ENCODE peak calls at places on chromosomes 6 and 20, in six cellular contexts. P is WERI-Rb-1, X is suprapubic skin, H is mammary epithelial cell, L is heart right ventricle, C is esophagus muscularis mucosa. F is an unnamed sample.

GRCh38 chr6:26322645-26323482 is 42.1 kb upstream of the BTN3A2 start:
- DNase-seq in L (peak; percentile 48), C (no peak), P (peak; percentile 69), H (peak; percentile 90), X (no peak), F (no peak)

GRCh38 chr20:36859282-36859555 is 16.7 kb upstream of the TLDC2 start:
- DNase-seq in X (no peak), C (no peak), L (no peak), P (peak; percentile 27), H (no peak), F (no peak)

GRCh38 chr6:139373154-139373927 is 1.1 kb downstream of the CITED2 start:
- DNase-seq in H (peak; percentile 63), X (peak; percentile 83), P (peak; percentile 67), C (peak; percentile 92), L (peak; percentile 50), F (peak; percentile 78)

GRCh38 chr6:33851959-33852358 is 48.2 kb upstream of the MLN start:
- DNase-seq in P (peak; percentile 98), X (no peak), H (no peak), L (no peak), C (no peak), F (no peak)

GRCh38 chr6:170162771-170163404 is 128.0 kb downstream of the DLL1 start:
- DNase-seq in C (no peak), X (no peak), P (no peak), H (no peak), L (no peak), F (no peak)

GRCh38 chr20:17059465-17059864 is 167.4 kb upstream of the PCSK2 start:
- DNase-seq in L (no peak), H (no peak), C (no peak), P (no peak), X (no peak), F (no peak)

GRCh38 chr6:113625850-113626249 is 231.3 kb upstream of the MARCKS start:
- DNase-seq in P (no peak), L (no peak), C (no peak), H (no peak), X (no peak), F (no peak)

GRCh38 chr20:24775966-24776365 is 173.1 kb upstream of the CST7 start:
- DNase-seq in L (no peak), P (no peak), C (no peak), X (no peak), H (peak; percentile 36), F (no peak)

GRCh38 chr6:52840763-52841585 is at the start of gene GSTA5:
- DNase-seq in H (peak; percentile 54), C (peak; percentile 47), L (no peak), X (no peak), P (no peak), F (no peak)

GRCh38 chr20:18831830-18832229 is 18.2 kb downstream of the SCP2D1 start:
- DNase-seq in X (no peak), L (no peak), H (no peak), P (no peak), C (no peak), F (no peak)

GRCh38 chr20:54132612-54133433 is 41.0 kb downstream of the CYP24A1 start:
- DNase-seq in C (no peak), L (no peak), P (no peak), X (no peak), H (peak; percentile 100), F (no peak)

GRCh38 chr6:117502580-117502979 is 20.1 kb downstream of the DCBLD1 start:
- DNase-seq in H (no peak), X (no peak), C (no peak), P (no peak), L (no peak), F (no peak)

GRCh38 chr6:69232506-69233194 is 564.2 kb downstream of the LMBRD1 start:
- DNase-seq in C (no peak), L (peak; percentile 77), P (peak; percentile 68), X (no peak), H (peak; percentile 56), F (no peak)

GRCh38 chr6:43950206-43950605 is 177.0 kb downstream of the MRPL14 start:
- DNase-seq in P (peak; percentile 6), L (no peak), H (no peak), X (no peak), C (no peak), F (no peak)

GRCh38 chr6:9657994-9658393 is 756.9 kb downstream of the TFAP2A start:
- DNase-seq in L (no peak), P (no peak), C (no peak), X (no peak), H (peak; percentile 83), F (no peak)

GRCh38 chr6:146881228-146882181 is 282.7 kb downstream of the ADGB start:
- DNase-seq in C (no peak), L (no peak), X (no peak), P (no peak), H (no peak), F (no peak)

GRCh38 chr20:137668-138131 is 4.7 kb upstream of the DEFB126 start:
- DNase-seq in H (no peak), C (no peak), L (no peak), P (peak; percentile 35), X (no peak), F (no peak)

GRCh38 chr6:53568776-53569616 is 24.1 kb upstream of the GCLC start:
- DNase-seq in P (no peak), L (no peak), C (no peak), H (no peak), X (no peak), F (no peak)

GRCh38 chr6:89675949-89676753 is 37.6 kb upstream of the LYRM2 start:
- DNase-seq in C (no peak), H (no peak), P (no peak), X (no peak), L (peak; percentile 36), F (no peak)

GRCh38 chr6:7479801-7480266 is 61.6 kb upstream of the DSP start:
- DNase-seq in L (no peak), P (no peak), C (no peak), X (no peak), H (peak; percentile 100), F (no peak)

GRCh38 chr6:142871910-142872331 is 73.1 kb downstream of the HIVEP2 start:
- DNase-seq in L (peak; percentile 56), X (no peak), C (no peak), P (no peak), H (peak; percentile 97), F (no peak)

GRCh38 chr6:2760882-2761842 is 4.0 kb upstream of the WRNIP1 start:
- DNase-seq in X (no peak), L (no peak), P (no peak), H (peak; percentile 42), C (no peak), F (no peak)

GRCh38 chr6:80132942-80133517 is 26.6 kb downstream of the BCKDHB start:
- DNase-seq in H (peak; percentile 41), L (peak; percentile 62), C (no peak), P (peak; percentile 67), X (peak; percentile 83), F (no peak)

GRCh38 chr6:39451831-39452230 is 129.3 kb upstream of the KCNK16 start:
- DNase-seq in H (no peak), C (no peak), P (no peak), L (no peak), X (no peak), F (no peak)

GRCh38 chr6:106167105-106167814 is 81.1 kb downstream of the PRDM1 start:
- DNase-seq in L (no peak), H (no peak), C (peak; percentile 45), P (no peak), X (no peak), F (no peak)

GRCh38 chr20:44495802-44496481 is 20.3 kb downstream of the TTPAL start:
- DNase-seq in L (no peak), H (peak; percentile 99), C (no peak), X (no peak), P (no peak), F (no peak)

GRCh38 chr20:57061058-57061900 is 205.2 kb downstream of the BMP7 start:
- DNase-seq in X (no peak), C (no peak), P (peak; percentile 20), L (no peak), H (peak; percentile 21), F (no peak)

GRCh38 chr20:63639093-63639860 is 12.4 kb upstream of the GMEB2 start:
- DNase-seq in H (no peak), P (no peak), L (peak; percentile 51), C (no peak), X (no peak), F (no peak)

DNA sequence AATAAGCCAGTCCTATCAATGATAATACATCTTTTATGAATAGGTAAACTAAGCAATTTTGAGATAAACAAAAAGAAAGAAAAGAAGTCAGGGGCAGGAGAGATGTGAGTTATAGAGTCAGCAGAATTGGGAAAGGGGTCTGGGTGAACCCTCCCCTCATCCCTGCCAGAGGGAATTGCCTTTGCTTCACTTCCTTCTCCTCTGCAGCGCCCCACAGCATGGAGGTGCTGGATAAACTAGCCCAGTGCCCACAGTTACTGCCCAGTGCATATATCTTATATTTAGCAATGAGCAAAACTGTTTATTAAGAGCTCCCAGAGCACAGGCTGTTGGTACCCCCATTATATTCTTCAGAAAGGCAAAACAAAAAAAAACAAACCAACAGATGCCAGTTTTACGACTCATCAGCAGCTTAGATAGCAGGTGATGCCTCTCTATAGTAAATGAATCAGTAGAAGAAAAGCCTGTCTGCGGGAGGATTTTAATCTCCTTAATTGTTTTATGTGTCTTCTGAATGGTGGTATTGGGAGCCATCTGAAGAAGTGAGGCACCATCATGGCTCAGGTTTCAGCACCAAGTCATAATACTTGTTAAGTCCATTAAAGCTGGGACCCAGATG is 419.2 kb downstream of the EPM2A start:
- DNase-seq in X (no peak), P (peak; percentile 41), L (no peak), C (no peak), H (no peak), F (no peak)
- H3K4me3 ChIP-seq in X (no peak overlapping the region), P (no peak overlapping the region), L (no peak overlapping the region), C (no peak overlapping the region), H (no peak overlapping the region), F (no peak overlapping the region)

DNA sequence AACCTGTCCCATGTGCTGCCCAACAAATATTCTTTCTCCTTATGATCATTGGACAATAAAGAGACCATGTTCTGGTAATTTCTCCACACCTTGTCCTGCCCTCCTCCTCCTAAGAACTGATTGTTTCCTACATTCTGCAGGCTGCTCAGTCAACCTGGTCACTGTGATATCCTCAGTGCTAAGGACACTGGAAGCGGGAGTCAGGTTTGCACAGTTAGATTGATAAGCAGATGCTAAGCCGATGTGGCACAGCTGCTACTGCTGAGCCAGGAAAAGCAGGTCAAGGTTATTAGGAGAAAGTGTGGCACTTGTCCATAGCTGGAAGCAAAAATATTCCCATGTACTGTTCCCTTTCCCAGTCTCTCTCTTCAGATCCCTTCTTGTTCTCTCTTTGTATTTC is 154.8 kb downstream of the TFAP2B start:
- DNase-seq in H (no peak), P (peak; percentile 59), C (no peak), X (no peak), L (no peak), F (no peak)
- TF ChIP-seq CTCF in H (no peak), P (no peak), C (no peak), X (no peak), L (no peak), F (no peak)

GRCh38 chr6:404685-405423 is 13.3 kb downstream of the IRF4 start:
- DNase-seq in H (no peak), L (no peak), P (no peak), C (no peak), X (no peak), F (peak; percentile 28)
- H3K27ac ChIP-seq in H (no peak overlapping the region), L (no peak overlapping the region), P (no peak overlapping the region), C (no peak overlapping the region), X (no peak overlapping the region), F (no peak overlapping the region)

DNA sequence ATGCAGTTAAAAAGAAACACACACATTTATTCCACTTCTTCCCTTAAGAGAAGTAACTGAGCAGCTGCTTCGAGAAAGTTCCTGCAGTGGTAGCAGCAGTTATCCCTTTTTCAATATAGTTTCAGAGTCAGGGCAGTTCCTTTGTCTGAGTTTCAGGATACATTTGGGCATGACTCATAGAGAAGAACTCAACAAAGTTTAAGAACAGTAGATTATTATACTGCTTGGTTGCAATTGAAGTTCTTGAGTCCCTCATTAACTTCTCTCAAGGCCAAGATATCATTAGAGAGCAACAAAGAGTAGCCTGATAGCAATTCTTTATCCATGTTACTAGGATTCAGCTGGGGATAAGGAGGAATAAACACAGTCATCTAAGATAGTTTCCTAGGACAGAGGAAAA is 54.4 kb downstream of the TPD52L1 start:
- DNase-seq in X (no peak), H (peak; percentile 54), C (no peak), P (no peak), L (no peak), F (no peak)
- H3K4me3 ChIP-seq in X (no peak overlapping the region), H (no peak overlapping the region), C (no peak overlapping the region), P (no peak overlapping the region), L (no peak overlapping the region), F (no peak overlapping the region)